ENCODE peak calls at places on chromosomes 4 and X, in four cellular contexts. L is EH, W is DMS 273 treated with DMSO at 0.1 percent for 48 hours, X is RWPE2. P is an unnamed sample.

GRCh38 chrX:150450519-150451177 is 87.5 kb downstream of the MAMLD1 start:
- DNase-seq in L (no peak), W (no peak), X (no peak), P (no peak)

GRCh38 chrX:41293269-41293668 is 40.7 kb upstream of the DDX3X start:
- DNase-seq in L (no peak), X (no peak), W (no peak), P (no peak)

GRCh38 chrX:75786290-75786689 is 1.2 kb upstream of the MAGEE2 start:
- DNase-seq in L (no peak), X (no peak), W (no peak), P (no peak)

GRCh38 chr4:77120888-77121508 is 36.0 kb upstream of the CCNG2 start:
- DNase-seq in X (no peak), L (no peak), W (no peak), P (peak; percentile 54)

GRCh38 chr4:38837849-38838248 is 18.8 kb downstream of the TLR6 start:
- DNase-seq in X (no peak), W (no peak), L (peak; percentile 85), P (no peak)

GRCh38 chr4:28444886-28445496 is 1584.3 kb downstream of the STIM2 start:
- DNase-seq in W (no peak), X (no peak), L (peak; percentile 35), P (no peak)

GRCh38 chrX:46978341-46979291 is 66.4 kb downstream of the JADE3 start:
- DNase-seq in W (peak; percentile 55), X (peak; percentile 31), L (peak; percentile 80), P (peak; percentile 16)

GRCh38 chr4:28006021-28006420 is 1145.4 kb downstream of the STIM2 start:
- DNase-seq in X (no peak), W (no peak), L (no peak), P (no peak)

GRCh38 chr4:112145820-112146813 is 863 bp downstream of the FAM241A start:
- DNase-seq in L (peak; percentile 45), W (no peak), X (peak; percentile 51), P (peak; percentile 66)

GRCh38 chrX:46913710-46914109 is 1.5 kb downstream of the JADE3 start:
- DNase-seq in W (no peak), L (peak; percentile 40), X (no peak), P (peak; percentile 7)

GRCh38 chr4:75195111-75195510 is 262.2 kb downstream of the PARM1 start:
- DNase-seq in X (no peak), W (no peak), L (no peak), P (no peak)

GRCh38 chrX:112510629-112511028 is 169.1 kb downstream of the LHFPL1 start:
- DNase-seq in W (no peak), L (no peak), X (no peak), P (no peak)

P was measured in T47D.